ENCODE peak calls at places on chromosome 16, in four cellular contexts. One of them, this sample, is unnamed.

GRCh38 chr16:68436581-68436980 is 11.7 kb downstream of the SMPD3 start:
- DNase-seq in GM12878: no peak
- DNase-seq in HepG2: no peak
- DNase-seq in K562: peak; percentile 27
- DNase-seq in this sample: no peak

GRCh38 chr16:27718767-27719445 is 169.0 kb downstream of the KATNIP start:
- DNase-seq in K562: no peak
- DNase-seq in GM12878: no peak
- DNase-seq in HepG2: peak; percentile 77
- DNase-seq in this sample: no peak

GRCh38 chr16:66441586-66442375 is 14.7 kb downstream of the BEAN1 start:
- DNase-seq in GM12878: no peak
- DNase-seq in K562: no peak
- DNase-seq in HepG2: no peak
- DNase-seq in this sample: no peak

GRCh38 chr16:67847064-67847861 is at the start of gene CENPT:
- DNase-seq in GM12878: no peak
- DNase-seq in HepG2: peak; percentile 70
- DNase-seq in K562: peak; percentile 83
- DNase-seq in this sample: peak; percentile 28

GRCh38 chr16:25013751-25014499 is 1.2 kb downstream of the ARHGAP17 start:
- DNase-seq in K562: no peak
- DNase-seq in HepG2: no peak
- DNase-seq in GM12878: peak; percentile 80
- DNase-seq in this sample: no peak

GRCh38 chr16:14324581-14324980 is 253.5 kb downstream of the MRTFB start:
- DNase-seq in GM12878: no peak
- DNase-seq in K562: no peak
- DNase-seq in HepG2: no peak
- DNase-seq in this sample: no peak

GRCh38 chr16:74092336-74092735 is 204.3 kb upstream of the PSMD7 start:
- DNase-seq in K562: no peak
- DNase-seq in GM12878: no peak
- DNase-seq in HepG2: no peak
- DNase-seq in this sample: no peak

GRCh38 chr16:30521873-30522641 is 4.3 kb downstream of the ZNF768 start:
- DNase-seq in HepG2: peak; percentile 82
- DNase-seq in GM12878: no peak
- DNase-seq in K562: no peak
- DNase-seq in this sample: no peak

GRCh38 chr16:49854227-49855203 is 1.4 kb downstream of the ZNF423 start:
- DNase-seq in K562: no peak
- DNase-seq in HepG2: no peak
- DNase-seq in GM12878: no peak
- DNase-seq in this sample: peak; percentile 59

GRCh38 chr16:424033-424622 is 1.3 kb upstream of the RAB11FIP3 start:
- DNase-seq in HepG2: peak; percentile 30
- DNase-seq in GM12878: no peak
- DNase-seq in K562: no peak
- DNase-seq in this sample: no peak

GRCh38 chr16:54647731-54648221 is 282.9 kb upstream of the IRX5 start:
- DNase-seq in GM12878: no peak
- DNase-seq in K562: no peak
- DNase-seq in HepG2: no peak
- DNase-seq in this sample: no peak

GRCh38 chr16:10100829-10101228 is 81.4 kb downstream of the GRIN2A start:
- DNase-seq in GM12878: no peak
- DNase-seq in K562: no peak
- DNase-seq in HepG2: no peak
- DNase-seq in this sample: no peak

GRCh38 chr16:3861808-3862451 is 18.6 kb downstream of the CREBBP start:
- DNase-seq in K562: peak; percentile 70
- DNase-seq in GM12878: no peak
- DNase-seq in HepG2: no peak
- DNase-seq in this sample: no peak

GRCh38 chr16:62692685-62693084 is 656.4 kb upstream of the CDH8 start:
- DNase-seq in HepG2: no peak
- DNase-seq in GM12878: peak; percentile 34
- DNase-seq in K562: no peak
- DNase-seq in this sample: no peak

GRCh38 chr16:85328665-85329058 is 216.4 kb upstream of the CIBAR2 start:
- DNase-seq in HepG2: no peak
- DNase-seq in GM12878: no peak
- DNase-seq in K562: peak; percentile 73
- DNase-seq in this sample: peak; percentile 46

GRCh38 chr16:17491140-17491662 is 20.4 kb upstream of the XYLT1 start:
- DNase-seq in HepG2: no peak
- DNase-seq in K562: no peak
- DNase-seq in GM12878: no peak
- DNase-seq in this sample: no peak

GRCh38 chr16:86925067-86925791 is 346.9 kb downstream of the FOXL1 start:
- DNase-seq in HepG2: no peak
- DNase-seq in K562: peak; percentile 46
- DNase-seq in GM12878: no peak
- DNase-seq in this sample: peak; percentile 52
- TF ChIP-seq FOXM1 in HepG2: no peak
- TF ChIP-seq FOXM1 in K562: no peak
- TF ChIP-seq FOXM1 in GM12878: no peak
- TF ChIP-seq FOXM1 in this sample: no peak

GRCh38 chr16:57264950-57265371 is 19.5 kb downstream of the PLLP start:
- DNase-seq in GM12878: no peak
- DNase-seq in K562: no peak
- DNase-seq in HepG2: no peak
- DNase-seq in this sample: no peak

GRCh38 chr16:57263585-57264351 is 18.7 kb downstream of the ARL2BP start:
- DNase-seq in GM12878: no peak
- DNase-seq in HepG2: no peak
- DNase-seq in K562: no peak
- DNase-seq in this sample: no peak

GRCh38 chr16:57262841-57263584 is 18.0 kb downstream of the ARL2BP start:
- DNase-seq in K562: no peak
- DNase-seq in GM12878: no peak
- DNase-seq in HepG2: no peak
- DNase-seq in this sample: no peak

GRCh38 chr16:57265850-57266530 is 18.5 kb downstream of the PLLP start:
- DNase-seq in GM12878: no peak
- DNase-seq in HepG2: no peak
- DNase-seq in K562: peak; percentile 74
- DNase-seq in this sample: no peak

DNA sequence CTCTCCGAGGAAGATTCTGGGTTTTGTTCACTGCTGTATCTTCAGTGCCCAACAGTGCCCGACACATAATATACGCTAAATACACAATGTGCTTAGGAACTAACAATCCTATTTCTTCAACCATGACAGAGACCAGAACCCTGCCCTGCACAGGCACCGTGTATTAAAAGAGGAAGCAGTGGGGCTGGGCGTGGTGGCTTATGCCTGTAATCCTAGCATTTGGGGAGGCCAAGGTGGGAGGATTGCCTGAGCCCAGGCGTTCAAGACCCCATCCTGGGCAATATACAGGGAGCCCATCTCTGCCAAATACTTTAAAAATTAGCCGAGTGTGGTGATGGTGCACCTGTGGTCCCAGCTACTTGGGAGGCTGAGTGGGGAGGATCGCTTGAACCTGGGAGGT is 19.3 kb downstream of the ARL2BP start:
- DNase-seq in GM12878: no peak
- DNase-seq in HepG2: no peak
- DNase-seq in K562: no peak
- DNase-seq in this sample: no peak
- TF ChIP-seq SP1 in GM12878: no peak
- TF ChIP-seq SP1 in HepG2: no peak
- TF ChIP-seq SP1 in K562: no peak
- TF ChIP-seq SP1 in this sample: no peak

GRCh38 chr16:80985611-80986010 is 21.1 kb downstream of the CMC2 start:
- DNase-seq in HepG2: no peak
- DNase-seq in GM12878: no peak
- DNase-seq in K562: no peak
- DNase-seq in this sample: no peak

GRCh38 chr16:80986557-80986956 is 20.1 kb downstream of the CMC2 start:
- DNase-seq in K562: no peak
- DNase-seq in GM12878: no peak
- DNase-seq in HepG2: no peak
- DNase-seq in this sample: no peak

GRCh38 chr16:80984124-80984892 is 22.4 kb downstream of the CMC2 start:
- DNase-seq in HepG2: no peak
- DNase-seq in K562: no peak
- DNase-seq in GM12878: no peak
- DNase-seq in this sample: no peak

GRCh38 chr16:80981103-80981502 is 25.6 kb downstream of the CMC2 start:
- DNase-seq in K562: no peak
- DNase-seq in GM12878: no peak
- DNase-seq in HepG2: no peak
- DNase-seq in this sample: no peak

GRCh38 chr16:80982646-80983045 is 24.0 kb downstream of the CMC2 start:
- DNase-seq in GM12878: no peak
- DNase-seq in K562: no peak
- DNase-seq in HepG2: no peak
- DNase-seq in this sample: no peak
- TF ChIP-seq FOXM1 in GM12878: no peak
- TF ChIP-seq FOXM1 in K562: no peak
- TF ChIP-seq FOXM1 in HepG2: no peak
- TF ChIP-seq FOXM1 in this sample: no peak

DNA sequence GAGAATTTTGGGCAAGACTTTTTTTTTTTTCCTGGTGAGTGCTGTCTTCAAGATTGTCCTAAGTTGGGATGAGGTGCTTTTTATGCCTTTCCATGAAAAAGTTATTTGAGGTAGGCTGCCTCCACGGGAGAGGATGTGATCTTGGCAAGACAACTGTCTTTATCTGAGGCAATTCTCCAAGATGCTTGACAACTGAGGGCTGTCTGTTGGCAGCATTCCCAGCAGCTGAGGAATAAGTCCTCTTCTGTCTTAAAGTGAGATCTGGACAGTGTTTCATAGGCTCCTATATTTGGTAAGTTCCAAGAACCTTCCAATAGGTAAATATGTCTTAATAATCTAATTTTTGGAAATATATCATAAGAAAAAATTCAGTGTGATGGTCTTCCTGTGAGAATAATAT is 662.0 kb downstream of the CDH11 start:
- DNase-seq in HepG2: no peak
- DNase-seq in GM12878: no peak
- DNase-seq in K562: no peak
- DNase-seq in this sample: no peak
- TF ChIP-seq SP1 in HepG2: no peak
- TF ChIP-seq SP1 in GM12878: no peak
- TF ChIP-seq SP1 in K562: no peak
- TF ChIP-seq SP1 in this sample: no peak

GRCh38 chr16:7405166-7405565 is 72.5 kb downstream of the RBFOX1 start:
- DNase-seq in HepG2: peak; percentile 46
- DNase-seq in GM12878: no peak
- DNase-seq in K562: peak; percentile 17
- DNase-seq in this sample: peak; percentile 15
- TF ChIP-seq FOXM1 in HepG2: no peak
- TF ChIP-seq FOXM1 in GM12878: no peak
- TF ChIP-seq FOXM1 in K562: no peak
- TF ChIP-seq FOXM1 in this sample: no peak

GRCh38 chr16:12902511-12903324 is 1.3 kb downstream of the SHISA9 start:
- DNase-seq in HepG2: no peak
- DNase-seq in K562: no peak
- DNase-seq in GM12878: no peak
- DNase-seq in this sample: no peak

GRCh38 chr16:12901597-12902436 is at the start of gene SHISA9:
- DNase-seq in GM12878: no peak
- DNase-seq in HepG2: no peak
- DNase-seq in K562: no peak
- DNase-seq in this sample: no peak

GRCh38 chr16:12899529-12900168 is 1.7 kb upstream of the SHISA9 start:
- DNase-seq in K562: no peak
- DNase-seq in GM12878: no peak
- DNase-seq in HepG2: no peak
- DNase-seq in this sample: no peak

GRCh38 chr16:12900599-12901203 is 697 bp upstream of the SHISA9 start:
- DNase-seq in K562: no peak
- DNase-seq in GM12878: no peak
- DNase-seq in HepG2: no peak
- DNase-seq in this sample: no peak

GRCh38 chr16:12901204-12901596 is 198 bp upstream of the SHISA9 start:
- DNase-seq in K562: no peak
- DNase-seq in HepG2: no peak
- DNase-seq in GM12878: no peak
- DNase-seq in this sample: no peak
- TF ChIP-seq SP1 in K562: no peak
- TF ChIP-seq SP1 in HepG2: no peak
- TF ChIP-seq SP1 in GM12878: no peak
- TF ChIP-seq SP1 in this sample: no peak

GRCh38 chr16:76059186-76059585 is 218.0 kb upstream of the CNTNAP4 start:
- DNase-seq in HepG2: no peak
- DNase-seq in K562: no peak
- DNase-seq in GM12878: no peak
- DNase-seq in this sample: no peak

GRCh38 chr16:76059701-76060100 is 217.5 kb upstream of the CNTNAP4 start:
- DNase-seq in HepG2: no peak
- DNase-seq in GM12878: no peak
- DNase-seq in K562: no peak
- DNase-seq in this sample: no peak
- TF ChIP-seq FOXM1 in HepG2: no peak
- TF ChIP-seq FOXM1 in GM12878: no peak
- TF ChIP-seq FOXM1 in K562: no peak
- TF ChIP-seq FOXM1 in this sample: no peak

DNA sequence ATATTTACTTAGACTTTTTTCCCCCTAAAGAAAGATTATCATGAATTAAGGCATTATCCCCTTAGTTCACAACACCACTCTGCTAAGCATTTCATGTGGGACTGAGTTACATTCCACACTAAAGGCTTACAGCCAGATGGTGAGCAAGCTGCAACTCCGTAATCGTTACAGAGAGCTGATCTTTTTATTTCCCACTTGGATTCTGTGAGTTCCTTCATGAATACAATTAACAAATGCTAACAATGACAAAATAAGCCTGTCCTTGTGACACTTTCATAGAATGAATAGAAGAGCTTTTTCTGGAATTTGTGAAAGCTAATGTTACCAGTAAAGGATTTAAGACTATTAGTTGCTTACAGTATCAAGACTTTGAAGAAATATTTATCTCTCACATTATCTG is 8.7 kb downstream of the OGFOD1 start:
- DNase-seq in GM12878: no peak
- DNase-seq in K562: no peak
- DNase-seq in HepG2: no peak
- DNase-seq in this sample: no peak
- TF ChIP-seq SP1 in GM12878: no peak
- TF ChIP-seq SP1 in K562: no peak
- TF ChIP-seq SP1 in HepG2: no peak
- TF ChIP-seq SP1 in this sample: no peak

This sample was measured in HEK293T.